ENCODE peak calls at places on chromosomes 2 and 18, in six cellular contexts. One of them, this sample, is unnamed.

GRCh38 chr2:30796723-30797122 is 10.5 kb downstream of the CAPN13 start:
- DNase-seq in HepG2: no peak
- DNase-seq in K562: no peak
- DNase-seq in H1: no peak
- DNase-seq in SK-N-SH: no peak
- DNase-seq in GM12878: no peak
- DNase-seq in this sample: no peak

GRCh38 chr18:78431606-78432005 is 548.0 kb upstream of the SALL3 start:
- DNase-seq in HepG2: no peak
- DNase-seq in K562: no peak
- DNase-seq in H1: no peak
- DNase-seq in SK-N-SH: no peak
- DNase-seq in GM12878: no peak
- DNase-seq in this sample: no peak

GRCh38 chr2:238168196-238168815 is 9.5 kb downstream of the ERFE start:
- DNase-seq in HepG2: no peak
- DNase-seq in K562: peak; percentile 52
- DNase-seq in H1: no peak
- DNase-seq in SK-N-SH: peak; percentile 22
- DNase-seq in GM12878: no peak
- DNase-seq in this sample: no peak

GRCh38 chr18:53458944-53459580 is 765.4 kb downstream of the MBD2 start:
- DNase-seq in HepG2: no peak
- DNase-seq in K562: no peak
- DNase-seq in H1: peak; percentile 47
- DNase-seq in SK-N-SH: no peak
- DNase-seq in GM12878: no peak
- DNase-seq in this sample: no peak

GRCh38 chr18:51490417-51490816 is 292.9 kb upstream of the MEX3C start:
- DNase-seq in HepG2: no peak
- DNase-seq in K562: no peak
- DNase-seq in H1: no peak
- DNase-seq in SK-N-SH: no peak
- DNase-seq in GM12878: no peak
- DNase-seq in this sample: no peak

GRCh38 chr18:9722691-9723090 is 14.6 kb downstream of the RAB31 start:
- DNase-seq in HepG2: peak; percentile 37
- DNase-seq in K562: no peak
- DNase-seq in H1: peak; percentile 48
- DNase-seq in SK-N-SH: no peak
- DNase-seq in GM12878: no peak
- DNase-seq in this sample: no peak

GRCh38 chr2:133063792-133064191 is 393.8 kb upstream of the LYPD1 start:
- DNase-seq in HepG2: no peak
- DNase-seq in K562: no peak
- DNase-seq in H1: peak; percentile 70
- DNase-seq in SK-N-SH: no peak
- DNase-seq in GM12878: no peak
- DNase-seq in this sample: no peak

GRCh38 chr2:19228720-19229119 is 129.7 kb downstream of the OSR1 start:
- DNase-seq in HepG2: no peak
- DNase-seq in K562: no peak
- DNase-seq in H1: peak; percentile 52
- DNase-seq in SK-N-SH: no peak
- DNase-seq in GM12878: no peak
- DNase-seq in this sample: no peak

GRCh38 chr2:40511661-40512213 is 59.8 kb upstream of the SLC8A1 start:
- DNase-seq in HepG2: no peak
- DNase-seq in K562: no peak
- DNase-seq in H1: no peak
- DNase-seq in SK-N-SH: no peak
- DNase-seq in GM12878: no peak
- DNase-seq in this sample: no peak

GRCh38 chr2:184646177-184646576 is 47.8 kb downstream of the ZNF804A start:
- DNase-seq in HepG2: no peak
- DNase-seq in K562: no peak
- DNase-seq in H1: no peak
- DNase-seq in SK-N-SH: no peak
- DNase-seq in GM12878: no peak
- DNase-seq in this sample: no peak

GRCh38 chr2:168661404-168661869 is 141.0 kb upstream of the NOSTRIN start:
- DNase-seq in HepG2: no peak
- DNase-seq in K562: no peak
- DNase-seq in H1: no peak
- DNase-seq in SK-N-SH: no peak
- DNase-seq in GM12878: no peak
- DNase-seq in this sample: no peak

GRCh38 chr18:56374005-56374655 is 264.3 kb downstream of the TXNL1 start:
- DNase-seq in HepG2: no peak
- DNase-seq in K562: no peak
- DNase-seq in H1: no peak
- DNase-seq in SK-N-SH: no peak
- DNase-seq in GM12878: no peak
- DNase-seq in this sample: no peak

GRCh38 chr18:57657566-57657965 is 35.9 kb upstream of the NARS1 start:
- DNase-seq in HepG2: no peak
- DNase-seq in K562: no peak
- DNase-seq in H1: no peak
- DNase-seq in SK-N-SH: no peak
- DNase-seq in GM12878: no peak
- DNase-seq in this sample: no peak

GRCh38 chr18:8536226-8536625 is 73.0 kb upstream of the RAB12 start:
- DNase-seq in HepG2: no peak
- DNase-seq in K562: no peak
- DNase-seq in H1: peak; percentile 45
- DNase-seq in SK-N-SH: peak; percentile 22
- DNase-seq in GM12878: no peak
- DNase-seq in this sample: no peak

GRCh38 chr2:83957001-83957400 is 502.1 kb downstream of the SUCLG1 start:
- DNase-seq in HepG2: no peak
- DNase-seq in K562: no peak
- DNase-seq in H1: no peak
- DNase-seq in SK-N-SH: no peak
- DNase-seq in GM12878: no peak
- DNase-seq in this sample: no peak

GRCh38 chr18:47184419-47185050 is 8.4 kb upstream of the IER3IP1 start:
- DNase-seq in HepG2: peak; percentile 52
- DNase-seq in K562: peak; percentile 66
- DNase-seq in H1: no peak
- DNase-seq in SK-N-SH: no peak
- DNase-seq in GM12878: no peak
- DNase-seq in this sample: no peak

GRCh38 chr2:119197529-119198266 is 25.9 kb upstream of the STEAP3 start:
- DNase-seq in HepG2: peak; percentile 24
- DNase-seq in K562: no peak
- DNase-seq in H1: no peak
- DNase-seq in SK-N-SH: no peak
- DNase-seq in GM12878: no peak
- DNase-seq in this sample: no peak

GRCh38 chr2:19048593-19049264 is 309.7 kb downstream of the OSR1 start:
- DNase-seq in HepG2: peak; percentile 82
- DNase-seq in K562: no peak
- DNase-seq in H1: no peak
- DNase-seq in SK-N-SH: no peak
- DNase-seq in GM12878: no peak
- DNase-seq in this sample: no peak

GRCh38 chr2:140286377-140286776 is 1506.2 kb upstream of the NXPH2 start:
- DNase-seq in HepG2: no peak
- DNase-seq in K562: no peak
- DNase-seq in H1: no peak
- DNase-seq in SK-N-SH: no peak
- DNase-seq in GM12878: no peak
- DNase-seq in this sample: no peak

GRCh38 chr18:35861367-35862114 is 110.9 kb upstream of the RMP24 start:
- DNase-seq in HepG2: no peak
- DNase-seq in K562: no peak
- DNase-seq in H1: peak; percentile 36
- DNase-seq in SK-N-SH: no peak
- DNase-seq in GM12878: peak; percentile 33
- DNase-seq in this sample: peak; percentile 2

GRCh38 chr2:175690113-175690716 is 311.9 kb downstream of the LNPK start:
- DNase-seq in HepG2: peak; percentile 72
- DNase-seq in K562: peak; percentile 37
- DNase-seq in H1: no peak
- DNase-seq in SK-N-SH: peak; percentile 24
- DNase-seq in GM12878: peak; percentile 4
- DNase-seq in this sample: peak; percentile 12

GRCh38 chr2:1759611-1759930 is 15.3 kb upstream of the PXDN start:
- DNase-seq in HepG2: no peak
- DNase-seq in K562: no peak
- DNase-seq in H1: no peak
- DNase-seq in SK-N-SH: no peak
- DNase-seq in GM12878: no peak
- DNase-seq in this sample: no peak

GRCh38 chr18:9734189-9734588 is 26.1 kb downstream of the RAB31 start:
- DNase-seq in HepG2: peak; percentile 70
- DNase-seq in K562: no peak
- DNase-seq in H1: no peak
- DNase-seq in SK-N-SH: no peak
- DNase-seq in GM12878: no peak
- DNase-seq in this sample: no peak

GRCh38 chr18:21735452-21736015 is 5.1 kb upstream of the MIB1 start:
- DNase-seq in HepG2: peak; percentile 79
- DNase-seq in K562: peak; percentile 73
- DNase-seq in H1: peak; percentile 66
- DNase-seq in SK-N-SH: no peak
- DNase-seq in GM12878: no peak
- DNase-seq in this sample: no peak

GRCh38 chr2:14642499-14642898 is 10.0 kb downstream of the LRATD1 start:
- DNase-seq in HepG2: no peak
- DNase-seq in K562: peak; percentile 10
- DNase-seq in H1: no peak
- DNase-seq in SK-N-SH: no peak
- DNase-seq in GM12878: no peak
- DNase-seq in this sample: no peak

GRCh38 chr2:12318427-12319057 is 398.2 kb upstream of the TRIB2 start:
- DNase-seq in HepG2: no peak
- DNase-seq in K562: no peak
- DNase-seq in H1: no peak
- DNase-seq in SK-N-SH: no peak
- DNase-seq in GM12878: no peak
- DNase-seq in this sample: no peak
- TF ChIP-seq TAF1 in HepG2: no peak
- TF ChIP-seq TAF1 in K562: no peak
- TF ChIP-seq TAF1 in H1: no peak
- TF ChIP-seq TAF1 in SK-N-SH: no peak
- TF ChIP-seq TAF1 in GM12878: no peak
- TF ChIP-seq TAF1 in this sample: no peak

GRCh38 chr18:30440351-30440750 is 602.2 kb downstream of the DSC3 start:
- DNase-seq in HepG2: no peak
- DNase-seq in K562: no peak
- DNase-seq in H1: no peak
- DNase-seq in SK-N-SH: no peak
- DNase-seq in GM12878: no peak
- DNase-seq in this sample: no peak

GRCh38 chr18:30444544-30444943 is 598.0 kb downstream of the DSC3 start:
- DNase-seq in HepG2: no peak
- DNase-seq in K562: no peak
- DNase-seq in H1: no peak
- DNase-seq in SK-N-SH: no peak
- DNase-seq in GM12878: no peak
- DNase-seq in this sample: no peak

GRCh38 chr18:30439174-30439573 is 603.4 kb downstream of the DSC3 start:
- DNase-seq in HepG2: no peak
- DNase-seq in K562: peak; percentile 22
- DNase-seq in H1: no peak
- DNase-seq in SK-N-SH: no peak
- DNase-seq in GM12878: no peak
- DNase-seq in this sample: no peak
- TF ChIP-seq TAF1 in HepG2: no peak
- TF ChIP-seq TAF1 in K562: no peak
- TF ChIP-seq TAF1 in H1: no peak
- TF ChIP-seq TAF1 in SK-N-SH: no peak
- TF ChIP-seq TAF1 in GM12878: no peak
- TF ChIP-seq TAF1 in this sample: no peak

DNA sequence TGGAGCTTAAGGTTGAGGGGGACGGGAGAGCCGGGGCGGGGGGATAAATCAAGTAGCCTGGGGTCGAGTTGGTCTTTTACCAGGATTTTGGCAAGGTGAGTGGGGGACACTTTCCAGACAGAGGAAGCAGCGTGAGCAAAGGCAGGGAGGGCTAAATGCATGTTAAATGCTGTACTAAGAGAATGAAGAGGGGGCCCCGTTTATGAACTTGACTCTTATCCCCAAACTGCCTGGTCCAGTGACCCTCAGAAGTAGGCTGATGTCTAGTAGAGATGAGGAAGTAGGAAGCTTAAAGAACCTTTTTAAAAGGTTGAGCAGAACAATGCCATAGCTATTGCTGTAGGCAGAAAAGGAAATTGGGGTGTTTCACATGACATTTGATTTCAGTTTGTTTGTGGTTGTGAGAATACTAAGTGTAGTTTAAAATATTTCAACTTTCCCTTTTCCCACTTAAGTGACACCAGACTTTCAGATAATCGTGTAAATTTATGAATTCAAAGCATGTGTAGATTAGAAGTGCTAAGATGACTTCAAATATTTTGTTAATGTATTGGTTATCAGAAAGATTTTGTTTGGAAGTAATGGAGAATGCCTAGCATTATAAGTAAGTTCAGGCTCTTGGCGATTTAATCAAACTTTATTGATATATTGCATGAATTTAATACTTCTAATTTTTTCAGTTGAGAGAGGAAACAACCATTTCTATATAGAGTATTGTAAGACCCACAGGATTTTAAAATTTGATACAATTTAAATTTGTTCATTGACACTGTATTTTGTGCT is 1.8 kb downstream of the REL start:
- DNase-seq in HepG2: no peak
- DNase-seq in K562: peak; percentile 27
- DNase-seq in H1: no peak
- DNase-seq in SK-N-SH: peak; percentile 12
- DNase-seq in GM12878: peak; percentile 61
- DNase-seq in this sample: no peak
- TF ChIP-seq TAF1 in HepG2: no peak
- TF ChIP-seq TAF1 in K562: no peak
- TF ChIP-seq TAF1 in H1: no peak
- TF ChIP-seq TAF1 in SK-N-SH: no peak
- TF ChIP-seq TAF1 in GM12878: peak; percentile 50
- TF ChIP-seq TAF1 in this sample: peak; percentile 16

GRCh38 chr2:128984855-128985254 is 666.2 kb upstream of the HS6ST1 start:
- DNase-seq in HepG2: no peak
- DNase-seq in K562: no peak
- DNase-seq in H1: no peak
- DNase-seq in SK-N-SH: no peak
- DNase-seq in GM12878: no peak
- DNase-seq in this sample: no peak

GRCh38 chr2:128984066-128984465 is 665.4 kb upstream of the HS6ST1 start:
- DNase-seq in HepG2: no peak
- DNase-seq in K562: no peak
- DNase-seq in H1: no peak
- DNase-seq in SK-N-SH: no peak
- DNase-seq in GM12878: no peak
- DNase-seq in this sample: no peak

GRCh38 chr2:128988326-128988725 is 669.7 kb upstream of the HS6ST1 start:
- DNase-seq in HepG2: no peak
- DNase-seq in K562: no peak
- DNase-seq in H1: no peak
- DNase-seq in SK-N-SH: no peak
- DNase-seq in GM12878: no peak
- DNase-seq in this sample: no peak

GRCh38 chr2:128986867-128987268 is 668.2 kb upstream of the HS6ST1 start:
- DNase-seq in HepG2: no peak
- DNase-seq in K562: no peak
- DNase-seq in H1: no peak
- DNase-seq in SK-N-SH: no peak
- DNase-seq in GM12878: no peak
- DNase-seq in this sample: no peak

GRCh38 chr2:128986026-128986720 is 667.5 kb upstream of the HS6ST1 start:
- DNase-seq in HepG2: no peak
- DNase-seq in K562: no peak
- DNase-seq in H1: no peak
- DNase-seq in SK-N-SH: no peak
- DNase-seq in GM12878: no peak
- DNase-seq in this sample: no peak
- TF ChIP-seq TAF1 in HepG2: no peak
- TF ChIP-seq TAF1 in K562: no peak
- TF ChIP-seq TAF1 in H1: no peak
- TF ChIP-seq TAF1 in SK-N-SH: no peak
- TF ChIP-seq TAF1 in GM12878: no peak
- TF ChIP-seq TAF1 in this sample: no peak

This sample was measured in GM12891.